ENCODE peak calls at places on chromosomes 13 and 19, in seven cellular contexts. One of them, this sample, is unnamed. For H3K4me1, the result is how much of the 10 kb centered on the place peaks cover.

GRCh38 chr13:20487927-20488326 is 37.7 kb downstream of the CRYL1 start:
- DNase-seq in Peyer's patch: no peak
- DNase-seq in K562: no peak
- DNase-seq in GM12878: no peak
- DNase-seq in aorta: no peak
- DNase-seq in suprapubic skin: no peak
- DNase-seq in A673: no peak
- DNase-seq in this sample: no peak

GRCh38 chr19:11373166-11373884 is 1.1 kb upstream of the SWSAP1 start:
- DNase-seq in GM12878: no peak
- DNase-seq in Peyer's patch: no peak
- DNase-seq in suprapubic skin: no peak
- DNase-seq in A673: peak
- DNase-seq in K562: no peak
- DNase-seq in aorta: no peak
- DNase-seq in this sample: no peak

GRCh38 chr13:112451512-112452379 is 75.6 kb downstream of the SPACA7 start:
- DNase-seq in K562: no peak
- DNase-seq in A673: no peak
- DNase-seq in aorta: no peak
- DNase-seq in suprapubic skin: peak
- DNase-seq in Peyer's patch: no peak
- DNase-seq in GM12878: no peak
- DNase-seq in this sample: no peak

GRCh38 chr13:109809216-109809890 is 23.0 kb upstream of the IRS2 start:
- DNase-seq in suprapubic skin: no peak
- DNase-seq in Peyer's patch: no peak
- DNase-seq in K562: no peak
- DNase-seq in aorta: no peak
- DNase-seq in GM12878: no peak
- DNase-seq in A673: no peak
- DNase-seq in this sample: no peak

GRCh38 chr19:33638167-33639033 is 16.6 kb downstream of the CHST8 start:
- DNase-seq in K562: no peak
- DNase-seq in GM12878: no peak
- DNase-seq in Peyer's patch: no peak
- DNase-seq in A673: no peak
- DNase-seq in suprapubic skin: peak
- DNase-seq in aorta: no peak
- DNase-seq in this sample: no peak

GRCh38 chr19:47507924-47508553 is 6.8 kb downstream of the NAPA start:
- DNase-seq in aorta: no peak
- DNase-seq in Peyer's patch: no peak
- DNase-seq in K562: no peak
- DNase-seq in suprapubic skin: no peak
- DNase-seq in A673: no peak
- DNase-seq in GM12878: no peak
- DNase-seq in this sample: no peak

GRCh38 chr13:50410921-50411712 is 395.9 kb downstream of the KCNRG start:
- DNase-seq in A673: peak
- DNase-seq in GM12878: no peak
- DNase-seq in aorta: peak
- DNase-seq in Peyer's patch: no peak
- DNase-seq in K562: peak
- DNase-seq in suprapubic skin: no peak
- DNase-seq in this sample: no peak

GRCh38 chr13:74289130-74289529 is 154.9 kb upstream of the KLF12 start:
- DNase-seq in Peyer's patch: no peak
- DNase-seq in K562: no peak
- DNase-seq in suprapubic skin: no peak
- DNase-seq in A673: no peak
- DNase-seq in aorta: no peak
- DNase-seq in GM12878: no peak
- DNase-seq in this sample: no peak

GRCh38 chr19:23528376-23528775 is 133.1 kb upstream of the ZNF91 start:
- DNase-seq in GM12878: no peak
- DNase-seq in A673: no peak
- DNase-seq in K562: no peak
- DNase-seq in Peyer's patch: no peak
- DNase-seq in aorta: no peak
- DNase-seq in suprapubic skin: no peak
- DNase-seq in this sample: no peak

GRCh38 chr19:16856091-16856490 is 26.9 kb downstream of the SIN3B start:
- DNase-seq in A673: no peak
- DNase-seq in K562: no peak
- DNase-seq in suprapubic skin: no peak
- DNase-seq in aorta: no peak
- DNase-seq in Peyer's patch: no peak
- DNase-seq in GM12878: no peak
- DNase-seq in this sample: no peak

GRCh38 chr19:19043481-19043880 is 10.1 kb downstream of the ARMC6 start:
- DNase-seq in Peyer's patch: no peak
- DNase-seq in K562: no peak
- DNase-seq in suprapubic skin: no peak
- DNase-seq in GM12878: no peak
- DNase-seq in A673: no peak
- DNase-seq in aorta: no peak
- DNase-seq in this sample: no peak

GRCh38 chr19:46546194-46546896 is 50.7 kb upstream of the PNMA8B start:
- DNase-seq in A673: peak
- DNase-seq in aorta: no peak
- DNase-seq in suprapubic skin: no peak
- DNase-seq in K562: peak
- DNase-seq in Peyer's patch: no peak
- DNase-seq in GM12878: no peak
- DNase-seq in this sample: peak

DNA sequence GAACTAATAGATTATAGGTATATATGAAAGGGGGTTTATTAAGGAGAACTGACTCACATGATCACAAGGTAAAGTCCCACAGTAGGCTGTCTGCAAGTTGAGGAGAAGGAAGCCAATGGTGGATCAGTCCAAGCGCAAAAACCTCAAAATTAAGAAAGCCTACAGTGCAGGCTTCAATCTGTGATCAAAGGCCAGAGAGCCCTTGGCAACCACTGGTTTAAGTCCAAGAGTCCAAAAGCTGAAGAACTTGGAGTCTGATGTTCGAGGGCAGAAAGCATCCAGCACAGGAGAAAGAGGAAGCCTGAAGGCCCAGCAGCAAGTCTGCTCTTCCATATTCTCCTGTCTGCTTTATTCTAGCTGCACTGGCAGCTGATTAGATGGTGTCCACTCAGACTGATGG is 721.3 kb upstream of the PCDH9 start:
- DNase-seq in A673: no peak
- DNase-seq in suprapubic skin: no peak
- DNase-seq in aorta: no peak
- DNase-seq in GM12878: no peak
- DNase-seq in Peyer's patch: no peak
- DNase-seq in K562: no peak
- DNase-seq in this sample: no peak
- H3K4me1 ChIP-seq in A673: under half
- H3K4me1 ChIP-seq in suprapubic skin: under half
- H3K4me1 ChIP-seq in aorta: under half
- H3K4me1 ChIP-seq in GM12878: under half
- H3K4me1 ChIP-seq in Peyer's patch: under half
- H3K4me1 ChIP-seq in K562: under half
- H3K4me1 ChIP-seq in this sample: under half

GRCh38 chr13:40452038-40452666 is 214.3 kb downstream of the FOXO1 start:
- DNase-seq in GM12878: no peak
- DNase-seq in aorta: no peak
- DNase-seq in A673: no peak
- DNase-seq in suprapubic skin: no peak
- DNase-seq in K562: no peak
- DNase-seq in Peyer's patch: no peak
- DNase-seq in this sample: no peak
- H3K27ac ChIP-seq in GM12878: no peak
- H3K27ac ChIP-seq in aorta: peak
- H3K27ac ChIP-seq in A673: no peak
- H3K27ac ChIP-seq in suprapubic skin: no peak
- H3K27ac ChIP-seq in K562: no peak
- H3K27ac ChIP-seq in Peyer's patch: no peak
- H3K27ac ChIP-seq in this sample: peak

GRCh38 chr13:40619479-40619814 is 47.0 kb downstream of the FOXO1 start:
- DNase-seq in K562: no peak
- DNase-seq in aorta: no peak
- DNase-seq in A673: no peak
- DNase-seq in Peyer's patch: no peak
- DNase-seq in suprapubic skin: no peak
- DNase-seq in GM12878: no peak
- DNase-seq in this sample: no peak

GRCh38 chr13:40624338-40624737 is 42.1 kb downstream of the FOXO1 start:
- DNase-seq in suprapubic skin: no peak
- DNase-seq in K562: no peak
- DNase-seq in Peyer's patch: no peak
- DNase-seq in GM12878: no peak
- DNase-seq in aorta: no peak
- DNase-seq in A673: no peak
- DNase-seq in this sample: no peak

GRCh38 chr13:40622761-40623160 is 43.7 kb downstream of the FOXO1 start:
- DNase-seq in K562: no peak
- DNase-seq in Peyer's patch: no peak
- DNase-seq in GM12878: no peak
- DNase-seq in aorta: no peak
- DNase-seq in suprapubic skin: no peak
- DNase-seq in A673: no peak
- DNase-seq in this sample: no peak

GRCh38 chr13:40618581-40619478 is 47.6 kb downstream of the FOXO1 start:
- DNase-seq in GM12878: no peak
- DNase-seq in suprapubic skin: no peak
- DNase-seq in A673: no peak
- DNase-seq in K562: no peak
- DNase-seq in aorta: no peak
- DNase-seq in Peyer's patch: no peak
- DNase-seq in this sample: no peak

DNA sequence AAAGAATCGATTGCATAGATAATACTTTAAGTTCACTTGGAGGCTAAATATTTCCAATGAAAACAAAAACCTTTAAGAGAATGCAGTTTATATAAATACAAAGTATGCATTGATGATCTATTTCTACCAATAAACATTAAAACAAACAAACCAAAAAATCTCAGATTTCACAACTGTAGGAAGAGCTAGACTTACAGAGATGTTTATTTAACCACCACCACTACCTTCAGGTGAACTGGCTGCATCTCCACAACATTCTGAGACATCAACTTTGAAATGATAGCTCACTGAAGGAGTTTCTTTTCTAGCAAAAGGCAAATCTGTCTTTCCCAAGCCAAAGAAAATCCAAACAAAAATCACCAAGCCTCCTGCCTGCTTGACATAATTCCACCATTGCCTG is 44.2 kb downstream of the FOXO1 start:
- DNase-seq in aorta: no peak
- DNase-seq in GM12878: no peak
- DNase-seq in A673: no peak
- DNase-seq in Peyer's patch: no peak
- DNase-seq in suprapubic skin: no peak
- DNase-seq in K562: no peak
- DNase-seq in this sample: no peak
- H3K4me1 ChIP-seq in aorta: under half
- H3K4me1 ChIP-seq in GM12878: under half
- H3K4me1 ChIP-seq in A673: under half
- H3K4me1 ChIP-seq in Peyer's patch: under half
- H3K4me1 ChIP-seq in suprapubic skin: under half
- H3K4me1 ChIP-seq in K562: under half
- H3K4me1 ChIP-seq in this sample: under half

GRCh38 chr13:29956771-29957170 is 106.4 kb upstream of the UBL3 start:
- DNase-seq in A673: no peak
- DNase-seq in Peyer's patch: no peak
- DNase-seq in aorta: no peak
- DNase-seq in GM12878: no peak
- DNase-seq in suprapubic skin: no peak
- DNase-seq in K562: no peak
- DNase-seq in this sample: no peak
- H3K27ac ChIP-seq in A673: no peak
- H3K27ac ChIP-seq in Peyer's patch: no peak
- H3K27ac ChIP-seq in aorta: no peak
- H3K27ac ChIP-seq in GM12878: no peak
- H3K27ac ChIP-seq in suprapubic skin: no peak
- H3K27ac ChIP-seq in K562: no peak
- H3K27ac ChIP-seq in this sample: no peak

DNA sequence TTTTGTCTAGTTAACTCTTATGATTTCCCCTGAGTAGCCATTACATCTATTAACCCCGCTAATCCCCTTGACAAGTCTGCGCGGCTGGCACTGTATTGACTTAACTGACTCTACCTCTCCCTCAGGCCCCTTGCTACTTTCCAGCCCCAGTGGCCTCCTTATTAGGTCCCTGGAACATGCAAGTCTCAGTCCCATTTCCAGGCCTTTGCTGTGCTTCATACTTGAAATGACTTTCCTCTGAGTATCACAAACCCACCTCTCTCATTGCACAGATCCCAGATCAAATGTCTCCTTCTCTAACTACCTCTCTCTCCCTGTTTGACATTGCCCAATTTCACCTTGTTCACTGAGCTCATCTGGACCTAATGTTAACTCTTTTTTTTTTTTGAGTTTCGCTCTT is 13.2 kb downstream of the SPACA6 start:
- DNase-seq in A673: no peak
- DNase-seq in Peyer's patch: no peak
- DNase-seq in suprapubic skin: no peak
- DNase-seq in aorta: no peak
- DNase-seq in GM12878: no peak
- DNase-seq in K562: no peak
- DNase-seq in this sample: no peak
- H3K4me1 ChIP-seq in A673: under half
- H3K4me1 ChIP-seq in Peyer's patch: under half
- H3K4me1 ChIP-seq in suprapubic skin: under half
- H3K4me1 ChIP-seq in aorta: under half
- H3K4me1 ChIP-seq in GM12878: under half
- H3K4me1 ChIP-seq in K562: under half
- H3K4me1 ChIP-seq in this sample: under half